ENCODE peak calls at places on chromosomes 11 and 22, in eight cellular contexts. M is AG10803, T is endodermal cell, U is HepG2, G is IMR-90, V is SK-N-SH, L is hepatocyte, C is fibroblast of pulmonary artery. O is an unnamed sample.

GRCh38 chr22:24422078-24422665 is 5.2 kb upstream of the ADORA2A start:
- DNase-seq in M (no peak), T (no peak), U (no peak), G (no peak), V (no peak), L (no peak), C (no peak), O (no peak)

GRCh38 chr11:72012897-72013721 is 14.4 kb downstream of the IL18BP start:
- DNase-seq in M (peak; percentile 92), T (no peak), U (no peak), G (peak; percentile 17), V (no peak), L (no peak), C (peak; percentile 65), O (peak; percentile 71)

GRCh38 chr11:123063396-123064267 is 1.7 kb upstream of the HSPA8 start:
- DNase-seq in M (peak; percentile 68), T (no peak), U (peak; percentile 64), G (peak; percentile 59), V (no peak), L (peak; percentile 60), C (peak; percentile 76), O (peak; percentile 71)

GRCh38 chr11:57812634-57813033 is 51.0 kb downstream of the CTNND1 start:
- DNase-seq in M (no peak), T (no peak), U (no peak), G (no peak), V (no peak), L (no peak), C (no peak), O (no peak)

GRCh38 chr22:37485006-37485713 is 1.0 kb downstream of the MFNG start:
- DNase-seq in M (no peak), T (no peak), U (no peak), G (no peak), V (no peak), L (no peak), C (no peak), O (no peak)

GRCh38 chr11:67117667-67118058 is 1.4 kb upstream of the KDM2A start:
- DNase-seq in M (peak; percentile 23), T (peak; percentile 73), U (no peak), G (no peak), V (no peak), L (peak; percentile 61), C (no peak), O (peak; percentile 24)

GRCh38 chr11:124865181-124865901 is at the start of gene ROBO3:
- DNase-seq in M (no peak), T (peak; percentile 68), U (no peak), G (no peak), V (peak; percentile 62), L (no peak), C (no peak), O (no peak)

GRCh38 chr11:114193730-114194674 is 102.2 kb upstream of the NNMT start:
- DNase-seq in M (no peak), T (no peak), U (no peak), G (no peak), V (no peak), L (no peak), C (peak; percentile 42), O (peak; percentile 81)

GRCh38 chr11:88370782-88371181 is 33.2 kb upstream of the CTSC start:
- DNase-seq in M (no peak), T (no peak), U (no peak), G (no peak), V (no peak), L (no peak), C (no peak), O (no peak)

GRCh38 chr22:21734540-21735197 is 925 bp downstream of the YPEL1 start:
- DNase-seq in M (no peak), T (no peak), U (no peak), G (no peak), V (no peak), L (no peak), C (no peak), O (no peak)

GRCh38 chr11:61598383-61598782 is 17.5 kb upstream of the SYT7 start:
- DNase-seq in M (no peak), T (no peak), U (no peak), G (no peak), V (no peak), L (no peak), C (no peak), O (no peak)
- H3K4me3 ChIP-seq in M (no peak overlapping the region), T (no peak overlapping the region), U (no peak overlapping the region), G (no peak overlapping the region), V (no peak overlapping the region), L (no peak overlapping the region), C (no peak overlapping the region), O (no peak overlapping the region)

GRCh38 chr11:95148421-95148820 is 58.8 kb downstream of the ENDOD1 start:
- DNase-seq in M (peak; percentile 47), T (no peak), U (no peak), G (no peak), V (no peak), L (no peak), C (no peak), O (no peak)

GRCh38 chr11:95148938-95149337 is 59.3 kb downstream of the ENDOD1 start:
- DNase-seq in M (no peak), T (no peak), U (no peak), G (no peak), V (no peak), L (no peak), C (no peak), O (no peak)

GRCh38 chr11:95152878-95153856 is 63.5 kb downstream of the ENDOD1 start:
- DNase-seq in M (no peak), T (no peak), U (no peak), G (no peak), V (no peak), L (no peak), C (no peak), O (no peak)

GRCh38 chr11:95149659-95150294 is 60.1 kb downstream of the ENDOD1 start:
- DNase-seq in M (peak; percentile 31), T (peak; percentile 86), U (peak; percentile 91), G (no peak), V (no peak), L (peak; percentile 58), C (peak; percentile 63), O (peak; percentile 73)

DNA sequence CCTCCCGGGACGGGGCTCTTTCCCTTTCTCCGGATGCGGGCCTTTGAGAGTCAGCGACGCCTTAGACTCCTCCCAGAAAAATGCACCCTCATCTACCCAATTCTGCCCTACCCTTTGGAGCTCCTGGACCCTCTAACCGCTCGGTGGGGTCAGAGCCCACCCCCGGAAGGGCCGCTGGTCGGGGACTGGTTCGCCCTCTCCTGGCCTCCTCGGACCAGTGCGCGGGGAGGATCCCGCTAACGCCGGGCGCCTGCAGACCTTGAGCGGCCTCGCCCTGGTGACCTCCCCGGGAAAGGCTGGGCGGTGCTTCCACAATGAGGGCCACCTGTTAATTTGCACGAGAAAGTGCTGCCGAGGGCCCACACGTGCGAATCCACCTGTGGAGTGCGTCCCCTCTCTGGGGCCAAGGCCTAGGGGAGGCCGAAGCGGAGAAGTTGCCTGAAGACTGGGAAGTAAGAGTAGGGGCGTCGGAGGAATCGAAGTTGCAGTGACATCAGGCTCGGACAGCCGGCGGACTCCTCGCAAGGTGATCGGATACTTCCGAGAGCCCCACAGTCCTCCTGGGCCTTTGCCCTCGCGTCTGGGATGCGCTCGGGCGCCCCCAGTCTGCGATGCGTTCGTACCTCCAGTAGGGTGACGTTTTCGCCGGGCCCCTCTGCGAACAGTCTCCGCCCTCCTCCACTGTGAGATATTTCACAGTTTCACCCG is 61.5 kb downstream of the ENDOD1 start:
- DNase-seq in M (peak; percentile 83), T (peak; percentile 97), U (peak; percentile 78), G (peak; percentile 78), V (peak; percentile 78), L (peak; percentile 96), C (peak; percentile 93), O (peak; percentile 92)
- TF ChIP-seq CTCF in M (peak; percentile 67), T (peak; percentile 75), U (no peak), G (peak; percentile 89), V (peak; percentile 58), L (peak; percentile 87), C (peak; percentile 64), O (peak; percentile 79)

GRCh38 chr11:64340671-64341335 is 799 bp downstream of the CCDC88B start:
- DNase-seq in M (no peak), T (peak; percentile 96), U (no peak), G (no peak), V (peak; percentile 81), L (peak; percentile 34), C (no peak), O (no peak)
- H3K4me3 ChIP-seq in M (no peak overlapping the region), T (no peak overlapping the region), U (peak overlapping the region; percentile 27), G (no peak overlapping the region), V (no peak overlapping the region), L (no peak overlapping the region), C (no peak overlapping the region), O (no peak overlapping the region)

GRCh38 chr11:12253843-12254281 is 123.5 kb upstream of the PARVA start:
- DNase-seq in M (no peak), T (no peak), U (peak; percentile 47), G (no peak), V (no peak), L (peak; percentile 76), C (no peak), O (no peak)
- TF ChIP-seq CTCF in M (no peak), T (no peak), U (no peak), G (no peak), V (no peak), L (no peak), C (no peak), O (no peak)

GRCh38 chr11:94751806-94752205 is 16.4 kb upstream of the AMOTL1 start:
- DNase-seq in M (peak; percentile 74), T (no peak), U (no peak), G (no peak), V (no peak), L (no peak), C (no peak), O (no peak)
- H3K4me3 ChIP-seq in M (no peak overlapping the region), T (no peak overlapping the region), U (no peak overlapping the region), G (no peak overlapping the region), V (no peak overlapping the region), L (no peak overlapping the region), C (no peak overlapping the region), O (no peak overlapping the region)

O was measured in cardiac fibroblast.